ENCODE peak calls at places on chromosomes 3 and 15, in eight cellular contexts. One of them, this sample, is unnamed. For H3K4me1 and H3K9me3, the result is how much of the 10 kb centered on the place peaks cover.

GRCh38 chr3:120144267-120144666 is 50.0 kb upstream of the GSK3B start:
- DNase-seq in HepG2: peak
- DNase-seq in lower lobe of right lung: no peak
- DNase-seq in CD8-positive, alpha-beta T cell: no peak
- DNase-seq in upper lobe of left lung: no peak
- DNase-seq in mammary epithelial cell: peak
- DNase-seq in A549: no peak
- DNase-seq in stomach: peak
- DNase-seq in this sample: no peak

GRCh38 chr15:93151488-93151887 is 62.5 kb upstream of the RGMA start:
- DNase-seq in HepG2: no peak
- DNase-seq in lower lobe of right lung: no peak
- DNase-seq in CD8-positive, alpha-beta T cell: no peak
- DNase-seq in upper lobe of left lung: no peak
- DNase-seq in mammary epithelial cell: peak
- DNase-seq in A549: no peak
- DNase-seq in stomach: no peak
- DNase-seq in this sample: no peak

GRCh38 chr15:68650901-68651709 is 72.3 kb downstream of the CORO2B start:
- DNase-seq in HepG2: peak
- DNase-seq in lower lobe of right lung: peak
- DNase-seq in CD8-positive, alpha-beta T cell: peak
- DNase-seq in upper lobe of left lung: peak
- DNase-seq in mammary epithelial cell: no peak
- DNase-seq in A549: peak
- DNase-seq in stomach: peak
- DNase-seq in this sample: no peak

GRCh38 chr15:93485438-93485837 is 396.4 kb upstream of the RGMA start:
- DNase-seq in HepG2: no peak
- DNase-seq in lower lobe of right lung: no peak
- DNase-seq in CD8-positive, alpha-beta T cell: no peak
- DNase-seq in upper lobe of left lung: no peak
- DNase-seq in mammary epithelial cell: no peak
- DNase-seq in A549: no peak
- DNase-seq in stomach: no peak
- DNase-seq in this sample: no peak

GRCh38 chr15:92681141-92681622 is 25.6 kb upstream of the FAM174B start:
- DNase-seq in HepG2: no peak
- DNase-seq in lower lobe of right lung: no peak
- DNase-seq in CD8-positive, alpha-beta T cell: no peak
- DNase-seq in upper lobe of left lung: no peak
- DNase-seq in mammary epithelial cell: no peak
- DNase-seq in A549: no peak
- DNase-seq in stomach: no peak
- DNase-seq in this sample: no peak

GRCh38 chr3:157477441-157477840 is 25.8 kb downstream of the VEPH1 start:
- DNase-seq in HepG2: no peak
- DNase-seq in lower lobe of right lung: no peak
- DNase-seq in CD8-positive, alpha-beta T cell: no peak
- DNase-seq in upper lobe of left lung: no peak
- DNase-seq in mammary epithelial cell: no peak
- DNase-seq in A549: no peak
- DNase-seq in stomach: no peak
- DNase-seq in this sample: no peak

GRCh38 chr3:157311633-157312365 is 124.9 kb upstream of the PTX3 start:
- DNase-seq in HepG2: no peak
- DNase-seq in lower lobe of right lung: no peak
- DNase-seq in CD8-positive, alpha-beta T cell: no peak
- DNase-seq in upper lobe of left lung: no peak
- DNase-seq in mammary epithelial cell: peak
- DNase-seq in A549: no peak
- DNase-seq in stomach: no peak
- DNase-seq in this sample: no peak

GRCh38 chr15:57667171-57667924 is 39.2 kb upstream of the POLR2M start:
- DNase-seq in HepG2: peak
- DNase-seq in lower lobe of right lung: no peak
- DNase-seq in CD8-positive, alpha-beta T cell: no peak
- DNase-seq in upper lobe of left lung: peak
- DNase-seq in mammary epithelial cell: peak
- DNase-seq in A549: peak
- DNase-seq in stomach: no peak
- DNase-seq in this sample: no peak

GRCh38 chr3:134685881-134686802 is 35.3 kb upstream of the KY start:
- DNase-seq in HepG2: no peak
- DNase-seq in lower lobe of right lung: no peak
- DNase-seq in CD8-positive, alpha-beta T cell: no peak
- DNase-seq in upper lobe of left lung: no peak
- DNase-seq in mammary epithelial cell: no peak
- DNase-seq in A549: no peak
- DNase-seq in stomach: no peak
- DNase-seq in this sample: no peak

GRCh38 chr15:66772967-66773873 is 71.2 kb downstream of the SMAD6 start:
- DNase-seq in HepG2: peak
- DNase-seq in lower lobe of right lung: no peak
- DNase-seq in CD8-positive, alpha-beta T cell: no peak
- DNase-seq in upper lobe of left lung: no peak
- DNase-seq in mammary epithelial cell: no peak
- DNase-seq in A549: no peak
- DNase-seq in stomach: peak
- DNase-seq in this sample: no peak

GRCh38 chr3:46368569-46368968 is 2.2 kb upstream of the CCR5 start:
- DNase-seq in HepG2: no peak
- DNase-seq in lower lobe of right lung: peak
- DNase-seq in CD8-positive, alpha-beta T cell: peak
- DNase-seq in upper lobe of left lung: no peak
- DNase-seq in mammary epithelial cell: no peak
- DNase-seq in A549: no peak
- DNase-seq in stomach: peak
- DNase-seq in this sample: peak

GRCh38 chr3:194579091-194579606 is 54.1 kb downstream of the TMEM44 start:
- DNase-seq in HepG2: no peak
- DNase-seq in lower lobe of right lung: no peak
- DNase-seq in CD8-positive, alpha-beta T cell: no peak
- DNase-seq in upper lobe of left lung: no peak
- DNase-seq in mammary epithelial cell: no peak
- DNase-seq in A549: no peak
- DNase-seq in stomach: peak
- DNase-seq in this sample: no peak

GRCh38 chr3:53169045-53169831 is 8.2 kb downstream of the PRKCD start:
- DNase-seq in HepG2: peak
- DNase-seq in lower lobe of right lung: peak
- DNase-seq in CD8-positive, alpha-beta T cell: no peak
- DNase-seq in upper lobe of left lung: no peak
- DNase-seq in mammary epithelial cell: peak
- DNase-seq in A549: no peak
- DNase-seq in stomach: no peak
- DNase-seq in this sample: no peak

GRCh38 chr3:58306662-58307286 is 454 bp downstream of the HTD2 start:
- DNase-seq in HepG2: peak
- DNase-seq in lower lobe of right lung: peak
- DNase-seq in CD8-positive, alpha-beta T cell: peak
- DNase-seq in upper lobe of left lung: peak
- DNase-seq in mammary epithelial cell: peak
- DNase-seq in A549: peak
- DNase-seq in stomach: peak
- DNase-seq in this sample: no peak

GRCh38 chr3:169454823-169455222 is 208.7 kb downstream of the MECOM start:
- DNase-seq in HepG2: no peak
- DNase-seq in lower lobe of right lung: no peak
- DNase-seq in CD8-positive, alpha-beta T cell: no peak
- DNase-seq in upper lobe of left lung: no peak
- DNase-seq in mammary epithelial cell: peak
- DNase-seq in A549: no peak
- DNase-seq in stomach: no peak
- DNase-seq in this sample: no peak

GRCh38 chr3:143192193-143192592 is 72.6 kb downstream of the CHST2 start:
- DNase-seq in HepG2: no peak
- DNase-seq in lower lobe of right lung: no peak
- DNase-seq in CD8-positive, alpha-beta T cell: no peak
- DNase-seq in upper lobe of left lung: no peak
- DNase-seq in mammary epithelial cell: no peak
- DNase-seq in A549: no peak
- DNase-seq in stomach: no peak
- DNase-seq in this sample: no peak

GRCh38 chr3:19946291-19946831 is 536 bp upstream of the RAB5A start:
- DNase-seq in HepG2: no peak
- DNase-seq in lower lobe of right lung: no peak
- DNase-seq in CD8-positive, alpha-beta T cell: no peak
- DNase-seq in upper lobe of left lung: no peak
- DNase-seq in mammary epithelial cell: no peak
- DNase-seq in A549: peak
- DNase-seq in stomach: no peak
- DNase-seq in this sample: no peak

GRCh38 chr3:60579734-60580133 is 671.5 kb downstream of the FHIT start:
- DNase-seq in HepG2: no peak
- DNase-seq in lower lobe of right lung: no peak
- DNase-seq in CD8-positive, alpha-beta T cell: no peak
- DNase-seq in upper lobe of left lung: no peak
- DNase-seq in mammary epithelial cell: peak
- DNase-seq in A549: no peak
- DNase-seq in stomach: no peak
- DNase-seq in this sample: no peak

GRCh38 chr15:90362936-90363212 is 10.8 kb downstream of the ZNF774 start:
- DNase-seq in HepG2: no peak
- DNase-seq in lower lobe of right lung: no peak
- DNase-seq in CD8-positive, alpha-beta T cell: no peak
- DNase-seq in upper lobe of left lung: no peak
- DNase-seq in mammary epithelial cell: peak
- DNase-seq in A549: no peak
- DNase-seq in stomach: no peak
- DNase-seq in this sample: no peak

GRCh38 chr15:71599404-71600225 is 210.7 kb upstream of the NR2E3 start:
- DNase-seq in HepG2: no peak
- DNase-seq in lower lobe of right lung: peak
- DNase-seq in CD8-positive, alpha-beta T cell: no peak
- DNase-seq in upper lobe of left lung: no peak
- DNase-seq in mammary epithelial cell: no peak
- DNase-seq in A549: no peak
- DNase-seq in stomach: peak
- DNase-seq in this sample: no peak

GRCh38 chr3:162103808-162104207 is 607.2 kb downstream of the OTOL1 start:
- DNase-seq in HepG2: no peak
- DNase-seq in lower lobe of right lung: no peak
- DNase-seq in CD8-positive, alpha-beta T cell: no peak
- DNase-seq in upper lobe of left lung: no peak
- DNase-seq in mammary epithelial cell: no peak
- DNase-seq in A549: no peak
- DNase-seq in stomach: no peak
- DNase-seq in this sample: no peak

GRCh38 chr3:31479431-31479830 is 53.3 kb upstream of the STT3B start:
- DNase-seq in HepG2: no peak
- DNase-seq in lower lobe of right lung: no peak
- DNase-seq in CD8-positive, alpha-beta T cell: no peak
- DNase-seq in upper lobe of left lung: no peak
- DNase-seq in mammary epithelial cell: no peak
- DNase-seq in A549: no peak
- DNase-seq in stomach: no peak
- DNase-seq in this sample: no peak

GRCh38 chr3:127970966-127971592 is 56.0 kb downstream of the KBTBD12 start:
- DNase-seq in HepG2: peak
- DNase-seq in lower lobe of right lung: no peak
- DNase-seq in CD8-positive, alpha-beta T cell: no peak
- DNase-seq in upper lobe of left lung: no peak
- DNase-seq in mammary epithelial cell: peak
- DNase-seq in A549: peak
- DNase-seq in stomach: no peak
- DNase-seq in this sample: no peak
- TF ChIP-seq CTCF in HepG2: peak
- TF ChIP-seq CTCF in lower lobe of right lung: peak
- TF ChIP-seq CTCF in CD8-positive, alpha-beta T cell: peak
- TF ChIP-seq CTCF in upper lobe of left lung: peak
- TF ChIP-seq CTCF in mammary epithelial cell: peak
- TF ChIP-seq CTCF in A549: peak
- TF ChIP-seq CTCF in stomach: peak
- TF ChIP-seq CTCF in this sample: peak

GRCh38 chr3:165522371-165522770 is 314.9 kb downstream of the BCHE start:
- DNase-seq in HepG2: no peak
- DNase-seq in lower lobe of right lung: no peak
- DNase-seq in CD8-positive, alpha-beta T cell: no peak
- DNase-seq in upper lobe of left lung: no peak
- DNase-seq in mammary epithelial cell: no peak
- DNase-seq in A549: no peak
- DNase-seq in stomach: no peak
- DNase-seq in this sample: no peak
- H3K4me1 ChIP-seq in HepG2: under half
- H3K4me1 ChIP-seq in lower lobe of right lung: under half
- H3K4me1 ChIP-seq in CD8-positive, alpha-beta T cell: under half
- H3K4me1 ChIP-seq in upper lobe of left lung: under half
- H3K4me1 ChIP-seq in mammary epithelial cell: under half
- H3K4me1 ChIP-seq in A549: under half
- H3K4me1 ChIP-seq in stomach: under half
- H3K4me1 ChIP-seq in this sample: under half

GRCh38 chr3:130915567-130916292 is 21.8 kb downstream of the ATP2C1 start:
- DNase-seq in HepG2: no peak
- DNase-seq in lower lobe of right lung: no peak
- DNase-seq in CD8-positive, alpha-beta T cell: no peak
- DNase-seq in upper lobe of left lung: no peak
- DNase-seq in mammary epithelial cell: peak
- DNase-seq in A549: no peak
- DNase-seq in stomach: no peak
- DNase-seq in this sample: no peak

GRCh38 chr3:130918328-130918727 is 24.4 kb downstream of the ATP2C1 start:
- DNase-seq in HepG2: no peak
- DNase-seq in lower lobe of right lung: no peak
- DNase-seq in CD8-positive, alpha-beta T cell: no peak
- DNase-seq in upper lobe of left lung: peak
- DNase-seq in mammary epithelial cell: no peak
- DNase-seq in A549: no peak
- DNase-seq in stomach: no peak
- DNase-seq in this sample: no peak

DNA sequence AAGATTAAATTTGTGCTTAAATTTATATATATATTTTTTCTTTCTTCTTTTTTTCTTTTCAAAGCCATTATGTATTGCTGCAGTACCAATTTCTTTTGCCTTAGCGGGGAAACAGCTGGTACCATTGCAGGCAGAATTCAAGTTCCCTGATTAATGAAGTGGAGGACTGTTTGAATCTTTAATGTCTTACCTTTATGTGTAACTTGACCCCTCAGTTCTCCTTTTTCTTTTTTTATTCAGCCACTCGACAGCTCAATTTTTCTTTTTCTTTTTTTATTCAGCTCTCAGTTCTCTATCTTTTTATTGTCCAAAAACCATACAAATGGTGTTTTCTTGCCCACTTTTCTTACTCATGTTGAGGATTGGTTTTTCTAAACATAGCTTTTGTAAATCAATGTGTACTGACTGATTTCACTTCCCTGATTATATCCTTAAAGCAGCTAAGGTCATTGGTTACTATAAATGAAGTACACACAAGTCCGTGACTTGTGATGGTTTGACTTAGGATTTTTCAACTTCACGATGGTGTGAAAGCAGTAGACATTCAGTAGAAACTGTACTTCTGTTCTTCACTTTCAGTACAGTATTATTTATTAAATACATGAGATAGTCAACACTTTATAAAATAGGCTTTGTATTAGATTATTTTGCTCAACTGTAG is 22.8 kb downstream of the ATP2C1 start:
- DNase-seq in HepG2: no peak
- DNase-seq in lower lobe of right lung: no peak
- DNase-seq in CD8-positive, alpha-beta T cell: no peak
- DNase-seq in upper lobe of left lung: no peak
- DNase-seq in mammary epithelial cell: no peak
- DNase-seq in A549: no peak
- DNase-seq in stomach: no peak
- DNase-seq in this sample: no peak
- H3K9me3 ChIP-seq in HepG2: under half
- H3K9me3 ChIP-seq in lower lobe of right lung: under half
- H3K9me3 ChIP-seq in CD8-positive, alpha-beta T cell: under half
- H3K9me3 ChIP-seq in upper lobe of left lung: under half
- H3K9me3 ChIP-seq in mammary epithelial cell: under half
- H3K9me3 ChIP-seq in A549: under half
- H3K9me3 ChIP-seq in stomach: under half
- H3K9me3 ChIP-seq in this sample: under half

GRCh38 chr15:73781038-73781925 is 28.1 kb upstream of the INSYN1 start:
- DNase-seq in HepG2: no peak
- DNase-seq in lower lobe of right lung: peak
- DNase-seq in CD8-positive, alpha-beta T cell: no peak
- DNase-seq in upper lobe of left lung: no peak
- DNase-seq in mammary epithelial cell: peak
- DNase-seq in A549: peak
- DNase-seq in stomach: no peak
- DNase-seq in this sample: no peak
- TF ChIP-seq CTCF in HepG2: peak
- TF ChIP-seq CTCF in lower lobe of right lung: peak
- TF ChIP-seq CTCF in CD8-positive, alpha-beta T cell: no peak
- TF ChIP-seq CTCF in upper lobe of left lung: no peak
- TF ChIP-seq CTCF in mammary epithelial cell: peak
- TF ChIP-seq CTCF in A549: peak
- TF ChIP-seq CTCF in stomach: no peak
- TF ChIP-seq CTCF in this sample: peak